ENCODE peak calls at places on chromosomes 5 and 9, in eight cellular contexts. One of them, this sample, is unnamed.

GRCh38 chr5:133467712-133468463 is 144.5 kb downstream of the FSTL4 start:
- DNase-seq in stimulated activated CD4-positive, alpha-beta T cell treated with anti-CD3 and anti-CD28 coated beads, Interleukin-2, amount 100 ng/mL, for 48 hours: no peak
- DNase-seq in NCI-H82: no peak
- DNase-seq in T-helper 22 cell: no peak
- DNase-seq in NCI-H2081: peak; percentile 31
- DNase-seq in transverse colon: no peak
- DNase-seq in left colon: no peak
- DNase-seq in HFF-Myc: no peak
- DNase-seq in this sample: peak; percentile 62

GRCh38 chr5:43485406-43485805 is 1.7 kb upstream of the TMEM267 start:
- DNase-seq in transverse colon: peak; percentile 28
- DNase-seq in NCI-H2081: no peak
- DNase-seq in T-helper 22 cell: no peak
- DNase-seq in NCI-H82: no peak
- DNase-seq in HFF-Myc: no peak
- DNase-seq in stimulated activated CD4-positive, alpha-beta T cell treated with anti-CD3 and anti-CD28 coated beads, Interleukin-2, amount 100 ng/mL, for 48 hours: no peak
- DNase-seq in left colon: peak; percentile 21
- DNase-seq in this sample: no peak

GRCh38 chr5:68432682-68433081 is 217.1 kb downstream of the PIK3R1 start:
- DNase-seq in transverse colon: no peak
- DNase-seq in NCI-H2081: no peak
- DNase-seq in left colon: no peak
- DNase-seq in stimulated activated CD4-positive, alpha-beta T cell treated with anti-CD3 and anti-CD28 coated beads, Interleukin-2, amount 100 ng/mL, for 48 hours: no peak
- DNase-seq in T-helper 22 cell: peak; percentile 25
- DNase-seq in NCI-H82: no peak
- DNase-seq in HFF-Myc: no peak
- DNase-seq in this sample: no peak

GRCh38 chr5:9851458-9851857 is 221.3 kb upstream of the TAS2R1 start:
- DNase-seq in NCI-H2081: no peak
- DNase-seq in stimulated activated CD4-positive, alpha-beta T cell treated with anti-CD3 and anti-CD28 coated beads, Interleukin-2, amount 100 ng/mL, for 48 hours: no peak
- DNase-seq in HFF-Myc: peak; percentile 90
- DNase-seq in NCI-H82: no peak
- DNase-seq in left colon: no peak
- DNase-seq in T-helper 22 cell: no peak
- DNase-seq in transverse colon: no peak
- DNase-seq in this sample: no peak

GRCh38 chr5:458547-459353 is 15.8 kb downstream of the EXOC3 start:
- DNase-seq in left colon: no peak
- DNase-seq in HFF-Myc: no peak
- DNase-seq in T-helper 22 cell: no peak
- DNase-seq in transverse colon: peak; percentile 5
- DNase-seq in NCI-H2081: no peak
- DNase-seq in NCI-H82: no peak
- DNase-seq in stimulated activated CD4-positive, alpha-beta T cell treated with anti-CD3 and anti-CD28 coated beads, Interleukin-2, amount 100 ng/mL, for 48 hours: peak; percentile 58
- DNase-seq in this sample: no peak

GRCh38 chr5:133229931-133230664 is 178.3 kb downstream of the HSPA4 start:
- DNase-seq in stimulated activated CD4-positive, alpha-beta T cell treated with anti-CD3 and anti-CD28 coated beads, Interleukin-2, amount 100 ng/mL, for 48 hours: no peak
- DNase-seq in transverse colon: no peak
- DNase-seq in T-helper 22 cell: no peak
- DNase-seq in HFF-Myc: no peak
- DNase-seq in left colon: no peak
- DNase-seq in NCI-H2081: no peak
- DNase-seq in NCI-H82: no peak
- DNase-seq in this sample: no peak

GRCh38 chr5:179413711-179414458 is 68.6 kb upstream of the ADAMTS2 start:
- DNase-seq in left colon: no peak
- DNase-seq in T-helper 22 cell: no peak
- DNase-seq in transverse colon: no peak
- DNase-seq in stimulated activated CD4-positive, alpha-beta T cell treated with anti-CD3 and anti-CD28 coated beads, Interleukin-2, amount 100 ng/mL, for 48 hours: no peak
- DNase-seq in NCI-H82: no peak
- DNase-seq in HFF-Myc: no peak
- DNase-seq in NCI-H2081: no peak
- DNase-seq in this sample: no peak

GRCh38 chr5:343461-344401 is 22.2 kb downstream of the AHRR start:
- DNase-seq in T-helper 22 cell: no peak
- DNase-seq in NCI-H82: no peak
- DNase-seq in stimulated activated CD4-positive, alpha-beta T cell treated with anti-CD3 and anti-CD28 coated beads, Interleukin-2, amount 100 ng/mL, for 48 hours: no peak
- DNase-seq in transverse colon: peak; percentile 65
- DNase-seq in left colon: peak; percentile 73
- DNase-seq in NCI-H2081: no peak
- DNase-seq in HFF-Myc: no peak
- DNase-seq in this sample: no peak

GRCh38 chr9:113631093-113631765 is 167.7 kb downstream of the RGS3 start:
- DNase-seq in NCI-H82: no peak
- DNase-seq in NCI-H2081: no peak
- DNase-seq in transverse colon: no peak
- DNase-seq in left colon: no peak
- DNase-seq in T-helper 22 cell: no peak
- DNase-seq in stimulated activated CD4-positive, alpha-beta T cell treated with anti-CD3 and anti-CD28 coated beads, Interleukin-2, amount 100 ng/mL, for 48 hours: no peak
- DNase-seq in HFF-Myc: no peak
- DNase-seq in this sample: no peak

GRCh38 chr5:4374866-4375265 is 765.3 kb upstream of the ADAMTS16 start:
- DNase-seq in NCI-H2081: no peak
- DNase-seq in left colon: no peak
- DNase-seq in stimulated activated CD4-positive, alpha-beta T cell treated with anti-CD3 and anti-CD28 coated beads, Interleukin-2, amount 100 ng/mL, for 48 hours: no peak
- DNase-seq in NCI-H82: no peak
- DNase-seq in T-helper 22 cell: no peak
- DNase-seq in transverse colon: no peak
- DNase-seq in HFF-Myc: no peak
- DNase-seq in this sample: no peak

GRCh38 chr5:50759526-50760280 is 93.3 kb downstream of the PARP8 start:
- DNase-seq in NCI-H82: no peak
- DNase-seq in HFF-Myc: no peak
- DNase-seq in left colon: no peak
- DNase-seq in stimulated activated CD4-positive, alpha-beta T cell treated with anti-CD3 and anti-CD28 coated beads, Interleukin-2, amount 100 ng/mL, for 48 hours: no peak
- DNase-seq in T-helper 22 cell: no peak
- DNase-seq in transverse colon: no peak
- DNase-seq in NCI-H2081: no peak
- DNase-seq in this sample: no peak

GRCh38 chr5:1884638-1885475 is 2.1 kb upstream of the IRX4 start:
- DNase-seq in NCI-H82: no peak
- DNase-seq in transverse colon: no peak
- DNase-seq in T-helper 22 cell: no peak
- DNase-seq in NCI-H2081: no peak
- DNase-seq in left colon: no peak
- DNase-seq in HFF-Myc: no peak
- DNase-seq in stimulated activated CD4-positive, alpha-beta T cell treated with anti-CD3 and anti-CD28 coated beads, Interleukin-2, amount 100 ng/mL, for 48 hours: no peak
- DNase-seq in this sample: no peak

GRCh38 chr9:89884356-89885083 is 279.7 kb downstream of the GADD45G start:
- DNase-seq in stimulated activated CD4-positive, alpha-beta T cell treated with anti-CD3 and anti-CD28 coated beads, Interleukin-2, amount 100 ng/mL, for 48 hours: no peak
- DNase-seq in HFF-Myc: no peak
- DNase-seq in transverse colon: no peak
- DNase-seq in NCI-H82: no peak
- DNase-seq in NCI-H2081: no peak
- DNase-seq in T-helper 22 cell: no peak
- DNase-seq in left colon: no peak
- DNase-seq in this sample: no peak

GRCh38 chr5:109865636-109866035 is 175.9 kb downstream of the MAN2A1 start:
- DNase-seq in stimulated activated CD4-positive, alpha-beta T cell treated with anti-CD3 and anti-CD28 coated beads, Interleukin-2, amount 100 ng/mL, for 48 hours: no peak
- DNase-seq in NCI-H2081: peak; percentile 1
- DNase-seq in T-helper 22 cell: no peak
- DNase-seq in HFF-Myc: peak; percentile 75
- DNase-seq in NCI-H82: no peak
- DNase-seq in transverse colon: no peak
- DNase-seq in left colon: no peak
- DNase-seq in this sample: no peak

GRCh38 chr9:97064171-97064570 is 25.2 kb upstream of the CTSV start:
- DNase-seq in transverse colon: no peak
- DNase-seq in T-helper 22 cell: no peak
- DNase-seq in HFF-Myc: no peak
- DNase-seq in NCI-H82: no peak
- DNase-seq in left colon: no peak
- DNase-seq in NCI-H2081: no peak
- DNase-seq in stimulated activated CD4-positive, alpha-beta T cell treated with anti-CD3 and anti-CD28 coated beads, Interleukin-2, amount 100 ng/mL, for 48 hours: no peak
- DNase-seq in this sample: no peak

GRCh38 chr9:84751921-84752320 is 82.4 kb downstream of the NTRK2 start:
- DNase-seq in NCI-H2081: no peak
- DNase-seq in T-helper 22 cell: peak; percentile 34
- DNase-seq in transverse colon: no peak
- DNase-seq in stimulated activated CD4-positive, alpha-beta T cell treated with anti-CD3 and anti-CD28 coated beads, Interleukin-2, amount 100 ng/mL, for 48 hours: no peak
- DNase-seq in NCI-H82: no peak
- DNase-seq in left colon: no peak
- DNase-seq in HFF-Myc: no peak
- DNase-seq in this sample: no peak

GRCh38 chr5:147441191-147441695 is 68.6 kb downstream of the DPYSL3 start:
- DNase-seq in T-helper 22 cell: no peak
- DNase-seq in NCI-H2081: no peak
- DNase-seq in left colon: no peak
- DNase-seq in transverse colon: no peak
- DNase-seq in NCI-H82: peak; percentile 98
- DNase-seq in stimulated activated CD4-positive, alpha-beta T cell treated with anti-CD3 and anti-CD28 coated beads, Interleukin-2, amount 100 ng/mL, for 48 hours: no peak
- DNase-seq in HFF-Myc: no peak
- DNase-seq in this sample: no peak

GRCh38 chr5:126335871-126336270 is 87.3 kb upstream of the GRAMD2B start:
- DNase-seq in T-helper 22 cell: no peak
- DNase-seq in stimulated activated CD4-positive, alpha-beta T cell treated with anti-CD3 and anti-CD28 coated beads, Interleukin-2, amount 100 ng/mL, for 48 hours: no peak
- DNase-seq in NCI-H82: no peak
- DNase-seq in HFF-Myc: no peak
- DNase-seq in NCI-H2081: no peak
- DNase-seq in transverse colon: no peak
- DNase-seq in left colon: no peak
- DNase-seq in this sample: no peak

GRCh38 chr5:150159741-150160179 is 4.1 kb upstream of the PDGFRB start:
- DNase-seq in transverse colon: no peak
- DNase-seq in left colon: no peak
- DNase-seq in NCI-H2081: no peak
- DNase-seq in HFF-Myc: no peak
- DNase-seq in T-helper 22 cell: no peak
- DNase-seq in NCI-H82: peak; percentile 25
- DNase-seq in stimulated activated CD4-positive, alpha-beta T cell treated with anti-CD3 and anti-CD28 coated beads, Interleukin-2, amount 100 ng/mL, for 48 hours: no peak
- DNase-seq in this sample: no peak

GRCh38 chr9:82790868-82791267 is 272.1 kb downstream of the RASEF start:
- DNase-seq in HFF-Myc: no peak
- DNase-seq in left colon: no peak
- DNase-seq in T-helper 22 cell: no peak
- DNase-seq in stimulated activated CD4-positive, alpha-beta T cell treated with anti-CD3 and anti-CD28 coated beads, Interleukin-2, amount 100 ng/mL, for 48 hours: no peak
- DNase-seq in NCI-H82: no peak
- DNase-seq in NCI-H2081: no peak
- DNase-seq in transverse colon: no peak
- DNase-seq in this sample: no peak